ENCODE peak calls at places on chromosomes 5 and 9, in nine cellular contexts. G, X, D, J, H, A, E, R and V are unnamed samples.

GRCh38 chr5:6781711-6782110 is 68.5 kb downstream of the TENT4A start:
- DNase-seq in G (no peak), X (no peak), D (peak; percentile 21), J (no peak), H (peak; percentile 39), A (no peak), E (no peak), R (no peak), V (no peak)

GRCh38 chr9:121650220-121651013 is 1.0 kb upstream of the DAB2IP start:
- DNase-seq in G (no peak), X (peak; percentile 98), D (no peak), J (no peak), H (peak; percentile 56), A (no peak), E (peak; percentile 64), R (no peak), V (peak; percentile 78)

GRCh38 chr9:107281164-107281563 is 1.9 kb upstream of the RAD23B start:
- DNase-seq in G (no peak), X (no peak), D (no peak), J (no peak), H (no peak), A (no peak), E (no peak), R (no peak), V (no peak)

GRCh38 chr5:179322071-179323025 is 22.9 kb downstream of the ADAMTS2 start:
- DNase-seq in G (peak; percentile 36), X (peak; percentile 4), D (peak; percentile 73), J (no peak), H (no peak), A (no peak), E (peak; percentile 9), R (no peak), V (no peak)

GRCh38 chr5:55485073-55485472 is 49.7 kb downstream of the PLPP1 start:
- DNase-seq in G (no peak), X (no peak), D (no peak), J (no peak), H (no peak), A (no peak), E (no peak), R (no peak), V (no peak)

GRCh38 chr5:132497488-132497997 is 7.0 kb upstream of the IRF1 start:
- DNase-seq in G (peak; percentile 70), X (no peak), D (peak; percentile 94), J (peak; percentile 94), H (peak; percentile 95), A (no peak), E (peak; percentile 71), R (peak; percentile 91), V (peak; percentile 80)

GRCh38 chr9:16315720-16316119 is 554.8 kb downstream of the BNC2 start:
- DNase-seq in G (no peak), X (no peak), D (peak; percentile 72), J (peak; percentile 75), H (no peak), A (no peak), E (no peak), R (peak; percentile 35), V (peak; percentile 46)

GRCh38 chr5:54673523-54674225 is 156.1 kb downstream of the SNX18 start:
- DNase-seq in G (peak; percentile 84), X (no peak), D (no peak), J (no peak), H (peak; percentile 36), A (no peak), E (peak; percentile 24), R (no peak), V (no peak)

GRCh38 chr5:81425569-81425968 is 31.6 kb upstream of the ACOT12 start:
- DNase-seq in G (no peak), X (no peak), D (peak; percentile 57), J (peak; percentile 71), H (peak; percentile 65), A (no peak), E (no peak), R (no peak), V (no peak)

GRCh38 chr5:65924366-65925093 is 1.8 kb upstream of the ERBIN start:
- DNase-seq in G (no peak), X (no peak), D (no peak), J (no peak), H (no peak), A (peak; percentile 33), E (no peak), R (no peak), V (no peak)

GRCh38 chr5:91128604-91129003 is 254.5 kb downstream of the ARRDC3 start:
- DNase-seq in G (no peak), X (no peak), D (no peak), J (no peak), H (peak; percentile 25), A (no peak), E (no peak), R (no peak), V (no peak)

GRCh38 chr9:75953218-75953617 is 62.7 kb downstream of the PCSK5 start:
- DNase-seq in G (no peak), X (no peak), D (no peak), J (peak; percentile 27), H (no peak), A (peak; percentile 55), E (no peak), R (no peak), V (no peak)

GRCh38 chr9:33737811-33738606 is 57.4 kb upstream of the PRSS3 start:
- DNase-seq in G (no peak), X (peak; percentile 73), D (peak; percentile 55), J (peak; percentile 76), H (peak; percentile 62), A (no peak), E (no peak), R (no peak), V (no peak)

GRCh38 chr9:21097817-21098216 is 20.1 kb upstream of the IFNB1 start:
- DNase-seq in G (no peak), X (no peak), D (no peak), J (no peak), H (no peak), A (no peak), E (no peak), R (no peak), V (no peak)

GRCh38 chr9:21096901-21097255 is 19.1 kb upstream of the IFNB1 start:
- DNase-seq in G (no peak), X (no peak), D (no peak), J (peak; percentile 47), H (no peak), A (no peak), E (no peak), R (no peak), V (no peak)

GRCh38 chr9:21102311-21102710 is 24.6 kb upstream of the IFNB1 start:
- DNase-seq in G (no peak), X (no peak), D (peak; percentile 42), J (peak; percentile 5), H (peak; percentile 30), A (no peak), E (no peak), R (no peak), V (no peak)

GRCh38 chr9:21095561-21095960 is 17.8 kb upstream of the IFNB1 start:
- DNase-seq in G (no peak), X (no peak), D (no peak), J (peak; percentile 12), H (no peak), A (no peak), E (no peak), R (no peak), V (no peak)

DNA sequence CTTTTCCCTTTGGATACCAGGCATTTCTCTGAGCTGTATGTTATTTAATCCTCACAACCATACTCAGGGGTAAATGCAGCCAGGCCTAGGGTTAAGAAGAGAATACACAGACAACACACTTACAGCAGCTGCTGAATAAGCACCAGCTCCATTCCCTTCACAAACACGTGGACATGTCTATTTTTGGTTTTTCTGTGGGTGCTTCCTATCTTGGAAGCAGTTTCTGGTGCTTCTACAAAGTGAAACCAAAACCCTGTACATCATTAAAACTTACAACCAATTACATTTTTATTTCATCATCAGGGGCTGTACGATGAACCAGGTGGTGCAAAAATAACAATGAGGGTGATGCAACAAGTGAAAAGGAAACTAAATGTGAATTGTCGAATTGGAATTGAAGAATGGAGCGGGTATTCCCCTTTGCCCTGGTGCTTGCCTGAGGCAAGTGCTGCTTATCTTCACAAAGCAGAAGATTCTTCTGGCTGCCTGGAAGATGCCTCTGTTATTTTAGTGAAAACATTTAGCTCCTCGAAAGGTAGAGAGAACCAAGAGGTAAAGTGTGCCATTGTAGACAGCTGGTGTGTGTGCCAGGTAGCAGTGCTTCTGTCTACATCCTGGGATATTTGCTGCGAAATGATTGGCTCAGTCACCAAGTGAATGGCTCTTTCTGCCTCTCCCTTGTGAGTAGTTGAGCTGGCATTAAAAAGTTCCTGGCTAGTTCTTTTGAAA is 18.6 kb upstream of the IFNB1 start:
- DNase-seq in G (no peak), X (no peak), D (peak; percentile 61), J (peak; percentile 86), H (peak; percentile 61), A (peak; percentile 27), E (no peak), R (no peak), V (no peak)
- H3K4me3 ChIP-seq in G (peak overlapping the region; percentile 31), X (peak overlapping the region; percentile 36), D (peak overlapping the region; percentile 29), J (peak overlapping the region; percentile 13), H (peak overlapping the region; percentile 26), A (peak overlapping the region; percentile 19), E (no peak overlapping the region), R (peak overlapping the region; percentile 65), V (peak overlapping the region; percentile 14)

DNA sequence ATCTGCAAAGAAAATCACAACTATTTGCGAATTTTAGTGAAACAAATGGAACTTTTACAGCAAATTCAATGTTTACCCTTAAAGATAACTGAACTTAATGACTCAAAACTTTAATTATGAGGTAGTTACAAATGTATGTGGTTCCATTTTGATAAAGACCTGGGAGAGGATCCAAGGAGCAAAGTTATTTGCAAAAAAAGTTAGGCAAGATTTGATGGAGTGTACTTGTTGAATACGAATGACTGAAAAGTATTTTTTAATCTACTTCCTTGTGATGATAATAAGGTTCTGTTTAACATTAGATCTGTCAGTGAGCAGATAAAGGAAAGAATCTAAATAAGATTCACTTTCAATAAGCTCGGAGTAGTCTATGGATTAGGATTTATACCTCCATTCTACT is 200.0 kb downstream of the PDE4D start:
- DNase-seq in G (no peak), X (no peak), D (no peak), J (peak; percentile 38), H (no peak), A (no peak), E (no peak), R (no peak), V (no peak)
- H3K4me3 ChIP-seq in G (no peak overlapping the region), X (no peak overlapping the region), D (no peak overlapping the region), J (no peak overlapping the region), H (no peak overlapping the region), A (no peak overlapping the region), E (no peak overlapping the region), R (no peak overlapping the region), V (no peak overlapping the region)

GRCh38 chr9:19464764-19465570 is 56.2 kb downstream of the ACER2 start:
- DNase-seq in G (peak; percentile 70), X (peak; percentile 82), D (peak; percentile 81), J (peak; percentile 85), H (peak; percentile 81), A (peak; percentile 27), E (peak; percentile 72), R (peak; percentile 82), V (peak; percentile 82)
- H3K4me3 ChIP-seq in G (peak overlapping the region; percentile 61), X (peak overlapping the region; percentile 52), D (peak overlapping the region; percentile 45), J (peak overlapping the region; percentile 55), H (peak overlapping the region; percentile 21), A (peak overlapping the region; percentile 43), E (peak overlapping the region; percentile 19), R (peak overlapping the region; percentile 67), V (peak overlapping the region; percentile 59)

GRCh38 chr9:112784020-112784788 is 33.6 kb downstream of the SNX30 start:
- DNase-seq in G (no peak), X (peak; percentile 38), D (no peak), J (peak; percentile 25), H (peak; percentile 59), A (peak; percentile 19), E (no peak), R (no peak), V (no peak)
- H3K4me3 ChIP-seq in G (no peak overlapping the region), X (peak overlapping the region; percentile 7), D (no peak overlapping the region), J (no peak overlapping the region), H (no peak overlapping the region), A (peak overlapping the region; percentile 17), E (no peak overlapping the region), R (peak overlapping the region; percentile 24), V (no peak overlapping the region)

GRCh38 chr5:31855527-31855862 is 216.6 kb downstream of the PDZD2 start:
- DNase-seq in G (no peak), X (no peak), D (no peak), J (no peak), H (no peak), A (no peak), E (no peak), R (no peak), V (no peak)
- H3K4me3 ChIP-seq in G (peak overlapping the region; percentile 82), X (peak overlapping the region; percentile 60), D (peak overlapping the region; percentile 53), J (no peak overlapping the region), H (no peak overlapping the region), A (peak overlapping the region; percentile 64), E (peak overlapping the region; percentile 42), R (peak overlapping the region; percentile 75), V (peak overlapping the region; percentile 45)